ENCODE peak calls at places on chromosomes 2 and 18, in seven cellular contexts. C, I, G, A, Q, B and T are unnamed samples.

GRCh38 chr2:68646303-68646702 is 2.9 kb downstream of the PROKR1 start:
- DNase-seq in Q (no peak), A (no peak), G (no peak), B (no peak), I (no peak), C (peak; percentile 7), T (no peak)

GRCh38 chr2:137467246-137467862 is 496.9 kb upstream of the HNMT start:
- DNase-seq in A (peak; percentile 2), I (no peak), C (peak; percentile 39), G (no peak), B (peak; percentile 2), Q (peak; percentile 5), T (no peak)

GRCh38 chr2:179849719-179850118 is 11.7 kb downstream of the ZNF385B start:
- DNase-seq in C (no peak), G (no peak), A (no peak), I (no peak), Q (no peak), B (no peak), T (no peak)

GRCh38 chr2:112480540-112481049 is 1.4 kb upstream of the TTL start:
- DNase-seq in B (no peak), I (no peak), C (no peak), Q (no peak), G (peak; percentile 7), A (peak; percentile 15), T (no peak)

GRCh38 chr2:85807756-85808155 is 54.0 kb downstream of the ATOH8 start:
- DNase-seq in A (no peak), Q (no peak), C (no peak), I (no peak), B (no peak), G (no peak), T (no peak)

GRCh38 chr18:35673682-35674081 is 92.1 kb downstream of the GALNT1 start:
- DNase-seq in A (no peak), B (no peak), C (no peak), I (no peak), Q (no peak), G (no peak), T (no peak)

GRCh38 chr2:16109368-16109820 is 169.0 kb downstream of the MYCN start:
- DNase-seq in A (no peak), B (no peak), G (no peak), Q (no peak), I (no peak), C (no peak), T (no peak)

GRCh38 chr2:189015378-189015777 is 41.2 kb downstream of the COL3A1 start:
- DNase-seq in Q (peak; percentile 43), A (no peak), B (no peak), I (no peak), C (no peak), G (no peak), T (no peak)

GRCh38 chr2:110740747-110741349 is 8.5 kb downstream of the ACOXL start:
- DNase-seq in G (no peak), B (no peak), A (no peak), C (no peak), I (no peak), Q (no peak), T (no peak)

GRCh38 chr2:25982273-25982967 is at the start of gene KIF3C:
- DNase-seq in C (peak; percentile 79), Q (peak; percentile 72), G (peak; percentile 51), B (peak; percentile 76), I (peak; percentile 75), A (peak; percentile 65), T (peak; percentile 65)

GRCh38 chr2:2850218-2850850 is 519.3 kb upstream of the MYT1L start:
- DNase-seq in Q (no peak), C (no peak), I (no peak), G (no peak), B (no peak), A (no peak), T (no peak)

GRCh38 chr2:100145893-100146753 is 3.7 kb upstream of the AFF3 start:
- DNase-seq in G (no peak), A (no peak), Q (no peak), B (no peak), C (no peak), I (no peak), T (no peak)

GRCh38 chr2:54271236-54271635 is 15.2 kb upstream of the TSPYL6 start:
- DNase-seq in A (no peak), B (no peak), Q (no peak), C (no peak), I (no peak), G (no peak), T (no peak)

GRCh38 chr18:10476430-10476829 is 22.0 kb downstream of the APCDD1 start:
- DNase-seq in Q (peak; percentile 13), A (no peak), I (no peak), G (no peak), B (peak; percentile 79), C (no peak), T (no peak)

GRCh38 chr2:105775809-105776559 is 31.3 kb downstream of the NCK2 start:
- DNase-seq in I (no peak), C (peak; percentile 62), G (no peak), B (no peak), A (no peak), Q (no peak), T (no peak)

GRCh38 chr18:54696616-54697293 is 105.7 kb downstream of the DYNAP start:
- DNase-seq in Q (no peak), I (no peak), G (no peak), A (no peak), B (no peak), C (no peak), T (no peak)

GRCh38 chr2:20427931-20428526 is 18.8 kb upstream of the RHOB start:
- DNase-seq in B (no peak), G (no peak), Q (no peak), I (no peak), C (no peak), A (no peak), T (no peak)

GRCh38 chr2:26174691-26175181 is 1.8 kb downstream of the GAREM2 start:
- DNase-seq in Q (no peak), G (no peak), C (no peak), I (no peak), A (no peak), B (no peak), T (no peak)

GRCh38 chr18:68714356-68714706 is 577 bp downstream of the TMX3 start:
- DNase-seq in B (peak; percentile 17), C (peak; percentile 3), G (no peak), A (no peak), Q (peak; percentile 18), I (peak; percentile 47), T (no peak)

GRCh38 chr2:22626621-22627020 is 758.4 kb upstream of the KLHL29 start:
- DNase-seq in I (no peak), C (peak; percentile 1), B (no peak), Q (no peak), G (no peak), A (no peak), T (no peak)

GRCh38 chr18:2087877-2088673 is 483.2 kb downstream of the METTL4 start:
- DNase-seq in G (no peak), B (no peak), I (no peak), C (no peak), A (no peak), Q (peak; percentile 85), T (peak; percentile 69)

GRCh38 chr18:46856975-46857374 is 60.3 kb downstream of the PIAS2 start:
- DNase-seq in B (peak; percentile 6), A (no peak), G (no peak), Q (peak; percentile 7), I (no peak), C (peak; percentile 4), T (no peak)

GRCh38 chr2:171150694-171151285 is 9.9 kb downstream of the TLK1 start:
- DNase-seq in I (no peak), A (no peak), B (no peak), Q (no peak), C (no peak), G (no peak), T (no peak)

GRCh38 chr2:28512607-28512965 is 16.7 kb downstream of the PLB1 start:
- DNase-seq in I (no peak), B (no peak), G (no peak), C (no peak), A (no peak), Q (no peak), T (no peak)

GRCh38 chr2:66673286-66673685 is 238.4 kb downstream of the MEIS1 start:
- DNase-seq in I (no peak), B (no peak), G (no peak), Q (no peak), A (no peak), C (no peak), T (no peak)

GRCh38 chr18:67710639-67711038 is 194.1 kb upstream of the DSEL start:
- DNase-seq in B (no peak), I (no peak), Q (no peak), C (no peak), G (no peak), A (no peak), T (no peak)

GRCh38 chr2:178225011-178225817 is 30.9 kb downstream of the OSBPL6 start:
- DNase-seq in G (no peak), I (no peak), A (no peak), Q (peak; percentile 63), B (peak; percentile 31), C (no peak), T (no peak)

GRCh38 chr18:33231474-33232317 is 208.8 kb downstream of the CCDC178 start:
- DNase-seq in I (no peak), G (peak; percentile 16), A (peak; percentile 53), Q (peak; percentile 75), B (peak; percentile 40), C (peak; percentile 74), T (peak; percentile 19)

GRCh38 chr2:172710584-172711024 is 25.0 kb upstream of the RAPGEF4 start:
- DNase-seq in G (no peak), I (no peak), B (peak; percentile 84), C (peak; percentile 34), A (peak; percentile 13), Q (peak; percentile 57), T (no peak)

GRCh38 chr18:70380915-70381896 is 92.4 kb downstream of the SOCS6 start:
- DNase-seq in A (peak; percentile 4), B (no peak), G (no peak), Q (peak; percentile 26), C (no peak), I (no peak), T (no peak)